ENCODE peak calls at places on chromosomes 13 and 19, in nine cellular contexts. One of them, this sample, is unnamed.
A peak's percentile ranks its signal among the peaks of the same experiment; 100 is the strongest.

GRCh38 chr13:32141462-32141861 is 109.9 kb downstream of the FRY start:
- DNase-seq in activated naive CD8-positive, alpha-beta T cell treated with anti-CD3 and anti-CD28 coated beads, Interleukin-2, amount 50 U/mL, for 16 hours: no peak
- DNase-seq in HS-27A: no peak
- DNase-seq in breast epithelium: no peak
- DNase-seq in AG08396: no peak
- DNase-seq in stimulated activated CD4-positive, alpha-beta T cell treated with anti-CD3 and anti-CD28 coated beads, Interleukin-1b, Interleukin-23, amount 100 ng/mL, for 1 hour: no peak
- DNase-seq in activated T-cell treated with anti-CD3 and anti-CD28 coated beads for 1 hour: no peak
- DNase-seq in cardiac fibroblast: no peak
- DNase-seq in activated T-helper 1 cell treated with anti-CD3 and anti-CD28 coated beads, Interleukin-2, amount 50 U/mL, for 16 hours: no peak
- DNase-seq in this sample: no peak

GRCh38 chr13:35770756-35771291 is 294.3 kb upstream of the MAB21L1 start:
- DNase-seq in activated naive CD8-positive, alpha-beta T cell treated with anti-CD3 and anti-CD28 coated beads, Interleukin-2, amount 50 U/mL, for 16 hours: no peak
- DNase-seq in HS-27A: no peak
- DNase-seq in breast epithelium: no peak
- DNase-seq in AG08396: no peak
- DNase-seq in stimulated activated CD4-positive, alpha-beta T cell treated with anti-CD3 and anti-CD28 coated beads, Interleukin-1b, Interleukin-23, amount 100 ng/mL, for 1 hour: no peak
- DNase-seq in activated T-cell treated with anti-CD3 and anti-CD28 coated beads for 1 hour: no peak
- DNase-seq in cardiac fibroblast: no peak
- DNase-seq in activated T-helper 1 cell treated with anti-CD3 and anti-CD28 coated beads, Interleukin-2, amount 50 U/mL, for 16 hours: no peak
- DNase-seq in this sample: no peak

GRCh38 chr13:37735293-37735692 is 134.3 kb downstream of the TRPC4 start:
- DNase-seq in activated naive CD8-positive, alpha-beta T cell treated with anti-CD3 and anti-CD28 coated beads, Interleukin-2, amount 50 U/mL, for 16 hours: no peak
- DNase-seq in HS-27A: no peak
- DNase-seq in breast epithelium: no peak
- DNase-seq in AG08396: no peak
- DNase-seq in stimulated activated CD4-positive, alpha-beta T cell treated with anti-CD3 and anti-CD28 coated beads, Interleukin-1b, Interleukin-23, amount 100 ng/mL, for 1 hour: no peak
- DNase-seq in activated T-cell treated with anti-CD3 and anti-CD28 coated beads for 1 hour: no peak
- DNase-seq in cardiac fibroblast: no peak
- DNase-seq in activated T-helper 1 cell treated with anti-CD3 and anti-CD28 coated beads, Interleukin-2, amount 50 U/mL, for 16 hours: no peak
- DNase-seq in this sample: no peak

GRCh38 chr19:48489608-48490216 is 20.5 kb downstream of the CYTH2 start:
- DNase-seq in activated naive CD8-positive, alpha-beta T cell treated with anti-CD3 and anti-CD28 coated beads, Interleukin-2, amount 50 U/mL, for 16 hours: peak; percentile 63
- DNase-seq in HS-27A: no peak
- DNase-seq in breast epithelium: peak; percentile 72
- DNase-seq in AG08396: peak; percentile 85
- DNase-seq in stimulated activated CD4-positive, alpha-beta T cell treated with anti-CD3 and anti-CD28 coated beads, Interleukin-1b, Interleukin-23, amount 100 ng/mL, for 1 hour: peak; percentile 54
- DNase-seq in activated T-cell treated with anti-CD3 and anti-CD28 coated beads for 1 hour: peak; percentile 75
- DNase-seq in cardiac fibroblast: peak; percentile 62
- DNase-seq in activated T-helper 1 cell treated with anti-CD3 and anti-CD28 coated beads, Interleukin-2, amount 50 U/mL, for 16 hours: peak; percentile 72
- DNase-seq in this sample: peak; percentile 40

GRCh38 chr13:37701972-37702371 is 103.4 kb upstream of the POSTN start:
- DNase-seq in activated naive CD8-positive, alpha-beta T cell treated with anti-CD3 and anti-CD28 coated beads, Interleukin-2, amount 50 U/mL, for 16 hours: no peak
- DNase-seq in HS-27A: peak; percentile 81
- DNase-seq in breast epithelium: no peak
- DNase-seq in AG08396: peak; percentile 75
- DNase-seq in stimulated activated CD4-positive, alpha-beta T cell treated with anti-CD3 and anti-CD28 coated beads, Interleukin-1b, Interleukin-23, amount 100 ng/mL, for 1 hour: no peak
- DNase-seq in activated T-cell treated with anti-CD3 and anti-CD28 coated beads for 1 hour: no peak
- DNase-seq in cardiac fibroblast: peak; percentile 99
- DNase-seq in activated T-helper 1 cell treated with anti-CD3 and anti-CD28 coated beads, Interleukin-2, amount 50 U/mL, for 16 hours: no peak
- DNase-seq in this sample: peak; percentile 83

GRCh38 chr19:4487572-4487971 is 15.5 kb downstream of the HDGFL2 start:
- DNase-seq in activated naive CD8-positive, alpha-beta T cell treated with anti-CD3 and anti-CD28 coated beads, Interleukin-2, amount 50 U/mL, for 16 hours: no peak
- DNase-seq in HS-27A: no peak
- DNase-seq in breast epithelium: no peak
- DNase-seq in AG08396: no peak
- DNase-seq in stimulated activated CD4-positive, alpha-beta T cell treated with anti-CD3 and anti-CD28 coated beads, Interleukin-1b, Interleukin-23, amount 100 ng/mL, for 1 hour: no peak
- DNase-seq in activated T-cell treated with anti-CD3 and anti-CD28 coated beads for 1 hour: no peak
- DNase-seq in cardiac fibroblast: no peak
- DNase-seq in activated T-helper 1 cell treated with anti-CD3 and anti-CD28 coated beads, Interleukin-2, amount 50 U/mL, for 16 hours: no peak
- DNase-seq in this sample: no peak

GRCh38 chr13:66425741-66426140 is 804.4 kb downstream of the PCDH9 start:
- DNase-seq in activated naive CD8-positive, alpha-beta T cell treated with anti-CD3 and anti-CD28 coated beads, Interleukin-2, amount 50 U/mL, for 16 hours: no peak
- DNase-seq in HS-27A: no peak
- DNase-seq in breast epithelium: no peak
- DNase-seq in AG08396: no peak
- DNase-seq in stimulated activated CD4-positive, alpha-beta T cell treated with anti-CD3 and anti-CD28 coated beads, Interleukin-1b, Interleukin-23, amount 100 ng/mL, for 1 hour: no peak
- DNase-seq in activated T-cell treated with anti-CD3 and anti-CD28 coated beads for 1 hour: no peak
- DNase-seq in cardiac fibroblast: peak; percentile 62
- DNase-seq in activated T-helper 1 cell treated with anti-CD3 and anti-CD28 coated beads, Interleukin-2, amount 50 U/mL, for 16 hours: no peak
- DNase-seq in this sample: peak; percentile 26

GRCh38 chr13:74778087-74778486 is 643.9 kb upstream of the KLF12 start:
- DNase-seq in activated naive CD8-positive, alpha-beta T cell treated with anti-CD3 and anti-CD28 coated beads, Interleukin-2, amount 50 U/mL, for 16 hours: no peak
- DNase-seq in HS-27A: no peak
- DNase-seq in breast epithelium: no peak
- DNase-seq in AG08396: no peak
- DNase-seq in stimulated activated CD4-positive, alpha-beta T cell treated with anti-CD3 and anti-CD28 coated beads, Interleukin-1b, Interleukin-23, amount 100 ng/mL, for 1 hour: no peak
- DNase-seq in activated T-cell treated with anti-CD3 and anti-CD28 coated beads for 1 hour: no peak
- DNase-seq in cardiac fibroblast: no peak
- DNase-seq in activated T-helper 1 cell treated with anti-CD3 and anti-CD28 coated beads, Interleukin-2, amount 50 U/mL, for 16 hours: no peak
- DNase-seq in this sample: no peak

GRCh38 chr19:15673176-15673654 is 328 bp downstream of the CYP4F12 start:
- DNase-seq in activated naive CD8-positive, alpha-beta T cell treated with anti-CD3 and anti-CD28 coated beads, Interleukin-2, amount 50 U/mL, for 16 hours: no peak
- DNase-seq in HS-27A: no peak
- DNase-seq in breast epithelium: no peak
- DNase-seq in AG08396: no peak
- DNase-seq in stimulated activated CD4-positive, alpha-beta T cell treated with anti-CD3 and anti-CD28 coated beads, Interleukin-1b, Interleukin-23, amount 100 ng/mL, for 1 hour: no peak
- DNase-seq in activated T-cell treated with anti-CD3 and anti-CD28 coated beads for 1 hour: no peak
- DNase-seq in cardiac fibroblast: no peak
- DNase-seq in activated T-helper 1 cell treated with anti-CD3 and anti-CD28 coated beads, Interleukin-2, amount 50 U/mL, for 16 hours: no peak
- DNase-seq in this sample: no peak

GRCh38 chr13:34863360-34864135 is 78.5 kb upstream of the NBEA start:
- DNase-seq in activated naive CD8-positive, alpha-beta T cell treated with anti-CD3 and anti-CD28 coated beads, Interleukin-2, amount 50 U/mL, for 16 hours: no peak
- DNase-seq in HS-27A: peak; percentile 22
- DNase-seq in breast epithelium: no peak
- DNase-seq in AG08396: peak; percentile 16
- DNase-seq in stimulated activated CD4-positive, alpha-beta T cell treated with anti-CD3 and anti-CD28 coated beads, Interleukin-1b, Interleukin-23, amount 100 ng/mL, for 1 hour: no peak
- DNase-seq in activated T-cell treated with anti-CD3 and anti-CD28 coated beads for 1 hour: no peak
- DNase-seq in cardiac fibroblast: peak; percentile 79
- DNase-seq in activated T-helper 1 cell treated with anti-CD3 and anti-CD28 coated beads, Interleukin-2, amount 50 U/mL, for 16 hours: no peak
- DNase-seq in this sample: peak; percentile 69

GRCh38 chr19:1943661-1944087 is 2.7 kb downstream of the CSNK1G2 start:
- DNase-seq in activated naive CD8-positive, alpha-beta T cell treated with anti-CD3 and anti-CD28 coated beads, Interleukin-2, amount 50 U/mL, for 16 hours: no peak
- DNase-seq in HS-27A: no peak
- DNase-seq in breast epithelium: no peak
- DNase-seq in AG08396: no peak
- DNase-seq in stimulated activated CD4-positive, alpha-beta T cell treated with anti-CD3 and anti-CD28 coated beads, Interleukin-1b, Interleukin-23, amount 100 ng/mL, for 1 hour: no peak
- DNase-seq in activated T-cell treated with anti-CD3 and anti-CD28 coated beads for 1 hour: no peak
- DNase-seq in cardiac fibroblast: no peak
- DNase-seq in activated T-helper 1 cell treated with anti-CD3 and anti-CD28 coated beads, Interleukin-2, amount 50 U/mL, for 16 hours: no peak
- DNase-seq in this sample: no peak

GRCh38 chr19:36605101-36605838 is at the start of gene ZNF382:
- DNase-seq in activated naive CD8-positive, alpha-beta T cell treated with anti-CD3 and anti-CD28 coated beads, Interleukin-2, amount 50 U/mL, for 16 hours: peak; percentile 73
- DNase-seq in HS-27A: no peak
- DNase-seq in breast epithelium: peak; percentile 59
- DNase-seq in AG08396: peak; percentile 95
- DNase-seq in stimulated activated CD4-positive, alpha-beta T cell treated with anti-CD3 and anti-CD28 coated beads, Interleukin-1b, Interleukin-23, amount 100 ng/mL, for 1 hour: peak; percentile 64
- DNase-seq in activated T-cell treated with anti-CD3 and anti-CD28 coated beads for 1 hour: peak; percentile 87
- DNase-seq in cardiac fibroblast: peak; percentile 71
- DNase-seq in activated T-helper 1 cell treated with anti-CD3 and anti-CD28 coated beads, Interleukin-2, amount 50 U/mL, for 16 hours: peak; percentile 69
- DNase-seq in this sample: peak; percentile 73

GRCh38 chr13:61727714-61728275 is 312.1 kb upstream of the PCDH20 start:
- DNase-seq in activated naive CD8-positive, alpha-beta T cell treated with anti-CD3 and anti-CD28 coated beads, Interleukin-2, amount 50 U/mL, for 16 hours: no peak
- DNase-seq in HS-27A: no peak
- DNase-seq in breast epithelium: no peak
- DNase-seq in AG08396: no peak
- DNase-seq in stimulated activated CD4-positive, alpha-beta T cell treated with anti-CD3 and anti-CD28 coated beads, Interleukin-1b, Interleukin-23, amount 100 ng/mL, for 1 hour: no peak
- DNase-seq in activated T-cell treated with anti-CD3 and anti-CD28 coated beads for 1 hour: no peak
- DNase-seq in cardiac fibroblast: peak; percentile 40
- DNase-seq in activated T-helper 1 cell treated with anti-CD3 and anti-CD28 coated beads, Interleukin-2, amount 50 U/mL, for 16 hours: no peak
- DNase-seq in this sample: peak; percentile 35

GRCh38 chr13:55000844-55001243 is 1972.2 kb downstream of the OLFM4 start:
- DNase-seq in activated naive CD8-positive, alpha-beta T cell treated with anti-CD3 and anti-CD28 coated beads, Interleukin-2, amount 50 U/mL, for 16 hours: no peak
- DNase-seq in HS-27A: no peak
- DNase-seq in breast epithelium: no peak
- DNase-seq in AG08396: no peak
- DNase-seq in stimulated activated CD4-positive, alpha-beta T cell treated with anti-CD3 and anti-CD28 coated beads, Interleukin-1b, Interleukin-23, amount 100 ng/mL, for 1 hour: no peak
- DNase-seq in activated T-cell treated with anti-CD3 and anti-CD28 coated beads for 1 hour: no peak
- DNase-seq in cardiac fibroblast: no peak
- DNase-seq in activated T-helper 1 cell treated with anti-CD3 and anti-CD28 coated beads, Interleukin-2, amount 50 U/mL, for 16 hours: no peak
- DNase-seq in this sample: no peak

GRCh38 chr13:100565291-100565690 is 23.3 kb downstream of the GGACT start:
- DNase-seq in activated naive CD8-positive, alpha-beta T cell treated with anti-CD3 and anti-CD28 coated beads, Interleukin-2, amount 50 U/mL, for 16 hours: no peak
- DNase-seq in HS-27A: no peak
- DNase-seq in breast epithelium: no peak
- DNase-seq in AG08396: no peak
- DNase-seq in stimulated activated CD4-positive, alpha-beta T cell treated with anti-CD3 and anti-CD28 coated beads, Interleukin-1b, Interleukin-23, amount 100 ng/mL, for 1 hour: no peak
- DNase-seq in activated T-cell treated with anti-CD3 and anti-CD28 coated beads for 1 hour: no peak
- DNase-seq in cardiac fibroblast: no peak
- DNase-seq in activated T-helper 1 cell treated with anti-CD3 and anti-CD28 coated beads, Interleukin-2, amount 50 U/mL, for 16 hours: no peak
- DNase-seq in this sample: no peak

GRCh38 chr19:947090-947706 is 21.4 kb downstream of the ARID3A start:
- DNase-seq in activated naive CD8-positive, alpha-beta T cell treated with anti-CD3 and anti-CD28 coated beads, Interleukin-2, amount 50 U/mL, for 16 hours: no peak
- DNase-seq in HS-27A: no peak
- DNase-seq in breast epithelium: no peak
- DNase-seq in AG08396: no peak
- DNase-seq in stimulated activated CD4-positive, alpha-beta T cell treated with anti-CD3 and anti-CD28 coated beads, Interleukin-1b, Interleukin-23, amount 100 ng/mL, for 1 hour: no peak
- DNase-seq in activated T-cell treated with anti-CD3 and anti-CD28 coated beads for 1 hour: no peak
- DNase-seq in cardiac fibroblast: no peak
- DNase-seq in activated T-helper 1 cell treated with anti-CD3 and anti-CD28 coated beads, Interleukin-2, amount 50 U/mL, for 16 hours: no peak
- DNase-seq in this sample: no peak

GRCh38 chr19:18317998-18318800 is 4.7 kb downstream of the LSM4 start:
- DNase-seq in activated naive CD8-positive, alpha-beta T cell treated with anti-CD3 and anti-CD28 coated beads, Interleukin-2, amount 50 U/mL, for 16 hours: no peak
- DNase-seq in HS-27A: no peak
- DNase-seq in breast epithelium: no peak
- DNase-seq in AG08396: no peak
- DNase-seq in stimulated activated CD4-positive, alpha-beta T cell treated with anti-CD3 and anti-CD28 coated beads, Interleukin-1b, Interleukin-23, amount 100 ng/mL, for 1 hour: no peak
- DNase-seq in activated T-cell treated with anti-CD3 and anti-CD28 coated beads for 1 hour: peak; percentile 43
- DNase-seq in cardiac fibroblast: no peak
- DNase-seq in activated T-helper 1 cell treated with anti-CD3 and anti-CD28 coated beads, Interleukin-2, amount 50 U/mL, for 16 hours: no peak
- DNase-seq in this sample: no peak

GRCh38 chr13:92122454-92122853 is 724.0 kb downstream of the GPC5 start:
- DNase-seq in activated naive CD8-positive, alpha-beta T cell treated with anti-CD3 and anti-CD28 coated beads, Interleukin-2, amount 50 U/mL, for 16 hours: no peak
- DNase-seq in HS-27A: no peak
- DNase-seq in breast epithelium: no peak
- DNase-seq in AG08396: no peak
- DNase-seq in stimulated activated CD4-positive, alpha-beta T cell treated with anti-CD3 and anti-CD28 coated beads, Interleukin-1b, Interleukin-23, amount 100 ng/mL, for 1 hour: no peak
- DNase-seq in activated T-cell treated with anti-CD3 and anti-CD28 coated beads for 1 hour: no peak
- DNase-seq in cardiac fibroblast: peak; percentile 1
- DNase-seq in activated T-helper 1 cell treated with anti-CD3 and anti-CD28 coated beads, Interleukin-2, amount 50 U/mL, for 16 hours: no peak
- DNase-seq in this sample: no peak

GRCh38 chr19:290539-291521 is at the start of gene PLPP2:
- DNase-seq in activated naive CD8-positive, alpha-beta T cell treated with anti-CD3 and anti-CD28 coated beads, Interleukin-2, amount 50 U/mL, for 16 hours: no peak
- DNase-seq in HS-27A: no peak
- DNase-seq in breast epithelium: peak; percentile 90
- DNase-seq in AG08396: peak; percentile 64
- DNase-seq in stimulated activated CD4-positive, alpha-beta T cell treated with anti-CD3 and anti-CD28 coated beads, Interleukin-1b, Interleukin-23, amount 100 ng/mL, for 1 hour: no peak
- DNase-seq in activated T-cell treated with anti-CD3 and anti-CD28 coated beads for 1 hour: peak; percentile 14
- DNase-seq in cardiac fibroblast: no peak
- DNase-seq in activated T-helper 1 cell treated with anti-CD3 and anti-CD28 coated beads, Interleukin-2, amount 50 U/mL, for 16 hours: no peak
- DNase-seq in this sample: peak; percentile 33

GRCh38 chr13:43143591-43143990 is 120.2 kb downstream of the DNAJC15 start:
- DNase-seq in activated naive CD8-positive, alpha-beta T cell treated with anti-CD3 and anti-CD28 coated beads, Interleukin-2, amount 50 U/mL, for 16 hours: no peak
- DNase-seq in HS-27A: no peak
- DNase-seq in breast epithelium: no peak
- DNase-seq in AG08396: no peak
- DNase-seq in stimulated activated CD4-positive, alpha-beta T cell treated with anti-CD3 and anti-CD28 coated beads, Interleukin-1b, Interleukin-23, amount 100 ng/mL, for 1 hour: no peak
- DNase-seq in activated T-cell treated with anti-CD3 and anti-CD28 coated beads for 1 hour: no peak
- DNase-seq in cardiac fibroblast: no peak
- DNase-seq in activated T-helper 1 cell treated with anti-CD3 and anti-CD28 coated beads, Interleukin-2, amount 50 U/mL, for 16 hours: no peak
- DNase-seq in this sample: no peak

GRCh38 chr13:25286308-25286968 is 850 bp downstream of the MTMR6 start:
- DNase-seq in activated naive CD8-positive, alpha-beta T cell treated with anti-CD3 and anti-CD28 coated beads, Interleukin-2, amount 50 U/mL, for 16 hours: no peak
- DNase-seq in HS-27A: no peak
- DNase-seq in breast epithelium: no peak
- DNase-seq in AG08396: peak; percentile 51
- DNase-seq in stimulated activated CD4-positive, alpha-beta T cell treated with anti-CD3 and anti-CD28 coated beads, Interleukin-1b, Interleukin-23, amount 100 ng/mL, for 1 hour: no peak
- DNase-seq in activated T-cell treated with anti-CD3 and anti-CD28 coated beads for 1 hour: no peak
- DNase-seq in cardiac fibroblast: peak; percentile 63
- DNase-seq in activated T-helper 1 cell treated with anti-CD3 and anti-CD28 coated beads, Interleukin-2, amount 50 U/mL, for 16 hours: no peak
- DNase-seq in this sample: peak; percentile 48

GRCh38 chr13:36377822-36378480 is 31.8 kb upstream of the SPART start:
- DNase-seq in activated naive CD8-positive, alpha-beta T cell treated with anti-CD3 and anti-CD28 coated beads, Interleukin-2, amount 50 U/mL, for 16 hours: no peak
- DNase-seq in HS-27A: no peak
- DNase-seq in breast epithelium: no peak
- DNase-seq in AG08396: no peak
- DNase-seq in stimulated activated CD4-positive, alpha-beta T cell treated with anti-CD3 and anti-CD28 coated beads, Interleukin-1b, Interleukin-23, amount 100 ng/mL, for 1 hour: no peak
- DNase-seq in activated T-cell treated with anti-CD3 and anti-CD28 coated beads for 1 hour: no peak
- DNase-seq in cardiac fibroblast: peak; percentile 11
- DNase-seq in activated T-helper 1 cell treated with anti-CD3 and anti-CD28 coated beads, Interleukin-2, amount 50 U/mL, for 16 hours: no peak
- DNase-seq in this sample: peak; percentile 17

GRCh38 chr13:89852570-89852969 is 1494.9 kb upstream of the MIR17HG start:
- DNase-seq in activated naive CD8-positive, alpha-beta T cell treated with anti-CD3 and anti-CD28 coated beads, Interleukin-2, amount 50 U/mL, for 16 hours: no peak
- DNase-seq in HS-27A: no peak
- DNase-seq in breast epithelium: no peak
- DNase-seq in AG08396: no peak
- DNase-seq in stimulated activated CD4-positive, alpha-beta T cell treated with anti-CD3 and anti-CD28 coated beads, Interleukin-1b, Interleukin-23, amount 100 ng/mL, for 1 hour: no peak
- DNase-seq in activated T-cell treated with anti-CD3 and anti-CD28 coated beads for 1 hour: no peak
- DNase-seq in cardiac fibroblast: no peak
- DNase-seq in activated T-helper 1 cell treated with anti-CD3 and anti-CD28 coated beads, Interleukin-2, amount 50 U/mL, for 16 hours: no peak
- DNase-seq in this sample: no peak

GRCh38 chr19:51337861-51338562 is 3.9 kb downstream of the VSIG10L start:
- DNase-seq in activated naive CD8-positive, alpha-beta T cell treated with anti-CD3 and anti-CD28 coated beads, Interleukin-2, amount 50 U/mL, for 16 hours: no peak
- DNase-seq in HS-27A: no peak
- DNase-seq in breast epithelium: no peak
- DNase-seq in AG08396: no peak
- DNase-seq in stimulated activated CD4-positive, alpha-beta T cell treated with anti-CD3 and anti-CD28 coated beads, Interleukin-1b, Interleukin-23, amount 100 ng/mL, for 1 hour: no peak
- DNase-seq in activated T-cell treated with anti-CD3 and anti-CD28 coated beads for 1 hour: no peak
- DNase-seq in cardiac fibroblast: no peak
- DNase-seq in activated T-helper 1 cell treated with anti-CD3 and anti-CD28 coated beads, Interleukin-2, amount 50 U/mL, for 16 hours: no peak
- DNase-seq in this sample: no peak

GRCh38 chr13:113315992-113316391 is 19.0 kb downstream of the LAMP1 start:
- DNase-seq in activated naive CD8-positive, alpha-beta T cell treated with anti-CD3 and anti-CD28 coated beads, Interleukin-2, amount 50 U/mL, for 16 hours: no peak
- DNase-seq in HS-27A: no peak
- DNase-seq in breast epithelium: no peak
- DNase-seq in AG08396: no peak
- DNase-seq in stimulated activated CD4-positive, alpha-beta T cell treated with anti-CD3 and anti-CD28 coated beads, Interleukin-1b, Interleukin-23, amount 100 ng/mL, for 1 hour: no peak
- DNase-seq in activated T-cell treated with anti-CD3 and anti-CD28 coated beads for 1 hour: no peak
- DNase-seq in cardiac fibroblast: no peak
- DNase-seq in activated T-helper 1 cell treated with anti-CD3 and anti-CD28 coated beads, Interleukin-2, amount 50 U/mL, for 16 hours: no peak
- DNase-seq in this sample: no peak

GRCh38 chr19:901216-902092 is 8.2 kb downstream of the RNU6-9 start:
- DNase-seq in activated naive CD8-positive, alpha-beta T cell treated with anti-CD3 and anti-CD28 coated beads, Interleukin-2, amount 50 U/mL, for 16 hours: no peak
- DNase-seq in HS-27A: no peak
- DNase-seq in breast epithelium: no peak
- DNase-seq in AG08396: no peak
- DNase-seq in stimulated activated CD4-positive, alpha-beta T cell treated with anti-CD3 and anti-CD28 coated beads, Interleukin-1b, Interleukin-23, amount 100 ng/mL, for 1 hour: no peak
- DNase-seq in activated T-cell treated with anti-CD3 and anti-CD28 coated beads for 1 hour: no peak
- DNase-seq in cardiac fibroblast: no peak
- DNase-seq in activated T-helper 1 cell treated with anti-CD3 and anti-CD28 coated beads, Interleukin-2, amount 50 U/mL, for 16 hours: no peak
- DNase-seq in this sample: no peak

GRCh38 chr13:83221813-83222241 is 660.4 kb downstream of the SLITRK1 start:
- DNase-seq in activated naive CD8-positive, alpha-beta T cell treated with anti-CD3 and anti-CD28 coated beads, Interleukin-2, amount 50 U/mL, for 16 hours: no peak
- DNase-seq in HS-27A: no peak
- DNase-seq in breast epithelium: no peak
- DNase-seq in AG08396: peak; percentile 3
- DNase-seq in stimulated activated CD4-positive, alpha-beta T cell treated with anti-CD3 and anti-CD28 coated beads, Interleukin-1b, Interleukin-23, amount 100 ng/mL, for 1 hour: no peak
- DNase-seq in activated T-cell treated with anti-CD3 and anti-CD28 coated beads for 1 hour: no peak
- DNase-seq in cardiac fibroblast: peak; percentile 93
- DNase-seq in activated T-helper 1 cell treated with anti-CD3 and anti-CD28 coated beads, Interleukin-2, amount 50 U/mL, for 16 hours: no peak
- DNase-seq in this sample: peak; percentile 78

GRCh38 chr19:44686896-44687295 is 12.1 kb upstream of the CEACAM16 start:
- DNase-seq in activated naive CD8-positive, alpha-beta T cell treated with anti-CD3 and anti-CD28 coated beads, Interleukin-2, amount 50 U/mL, for 16 hours: no peak
- DNase-seq in HS-27A: no peak
- DNase-seq in breast epithelium: no peak
- DNase-seq in AG08396: no peak
- DNase-seq in stimulated activated CD4-positive, alpha-beta T cell treated with anti-CD3 and anti-CD28 coated beads, Interleukin-1b, Interleukin-23, amount 100 ng/mL, for 1 hour: no peak
- DNase-seq in activated T-cell treated with anti-CD3 and anti-CD28 coated beads for 1 hour: no peak
- DNase-seq in cardiac fibroblast: no peak
- DNase-seq in activated T-helper 1 cell treated with anti-CD3 and anti-CD28 coated beads, Interleukin-2, amount 50 U/mL, for 16 hours: no peak
- DNase-seq in this sample: no peak

GRCh38 chr19:18879579-18880373 is 16.2 kb downstream of the CERS1 start:
- DNase-seq in activated naive CD8-positive, alpha-beta T cell treated with anti-CD3 and anti-CD28 coated beads, Interleukin-2, amount 50 U/mL, for 16 hours: no peak
- DNase-seq in HS-27A: no peak
- DNase-seq in breast epithelium: no peak
- DNase-seq in AG08396: no peak
- DNase-seq in stimulated activated CD4-positive, alpha-beta T cell treated with anti-CD3 and anti-CD28 coated beads, Interleukin-1b, Interleukin-23, amount 100 ng/mL, for 1 hour: no peak
- DNase-seq in activated T-cell treated with anti-CD3 and anti-CD28 coated beads for 1 hour: no peak
- DNase-seq in cardiac fibroblast: peak; percentile 24
- DNase-seq in activated T-helper 1 cell treated with anti-CD3 and anti-CD28 coated beads, Interleukin-2, amount 50 U/mL, for 16 hours: no peak
- DNase-seq in this sample: no peak